ENCODE peak calls at places on chromosomes 7 and 10, in six cellular contexts. P is mucosa of descending colon, G is small intestine, X is PC-9, A is heart left ventricle, L is lower lobe of right lung. Y is an unnamed sample. For H3K4me1, the result is how much of the 10 kb centered on the place peaks cover.

GRCh38 chr7:135859548-135859947 is 110.9 kb upstream of the FAM180A start:
- DNase-seq in X (no peak), L (no peak), A (no peak), G (no peak), P (no peak), Y (no peak)

GRCh38 chr7:44607141-44608068 is 978 bp downstream of the OGDH start:
- DNase-seq in A (no peak), L (no peak), G (peak), P (no peak), X (no peak), Y (no peak)

GRCh38 chr7:151374139-151374538 is 32.5 kb downstream of the NUB1 start:
- DNase-seq in L (no peak), A (peak), G (no peak), X (no peak), P (peak), Y (no peak)

GRCh38 chr10:60808031-60808430 is 29.8 kb downstream of the CDK1 start:
- DNase-seq in X (no peak), G (no peak), L (no peak), A (no peak), P (no peak), Y (no peak)

GRCh38 chr10:58275908-58276307 is 6.9 kb downstream of the CISD1 start:
- DNase-seq in A (no peak), P (no peak), X (no peak), L (no peak), G (no peak), Y (no peak)

GRCh38 chr10:104735469-104735868 is 94.4 kb downstream of the SORCS3 start:
- DNase-seq in G (no peak), A (no peak), L (no peak), P (no peak), X (no peak), Y (no peak)

GRCh38 chr7:128876127-128876526 is 13.5 kb downstream of the ATP6V1F start:
- DNase-seq in A (no peak), G (peak), X (no peak), P (peak), L (no peak), Y (no peak)

GRCh38 chr10:109956454-109957091 is 33.3 kb upstream of the XPNPEP1 start:
- DNase-seq in X (no peak), L (no peak), G (peak), P (no peak), A (no peak), Y (no peak)

GRCh38 chr10:69413221-69413865 is 3.4 kb downstream of the TACR2 start:
- DNase-seq in L (no peak), A (peak), P (no peak), X (no peak), G (no peak), Y (peak)

GRCh38 chr10:27223964-27224363 is 16.6 kb downstream of the ACBD5 start:
- DNase-seq in G (peak), P (no peak), X (no peak), A (no peak), L (no peak), Y (no peak)

GRCh38 chr7:54932818-54933543 is 85.8 kb upstream of the EGFR start:
- DNase-seq in X (peak), G (peak), P (peak), A (peak), L (peak), Y (no peak)

GRCh38 chr10:13750299-13751190 is 163.8 kb downstream of the PRPF18 start:
- DNase-seq in L (no peak), P (no peak), X (no peak), A (no peak), G (no peak), Y (no peak)
- H3K4me1 ChIP-seq in L (under half), P (under half), X (under half), A (under half), G (under half), Y (under half)

GRCh38 chr10:132460071-132460470 is 63.1 kb downstream of the PWWP2B start:
- DNase-seq in L (peak), P (peak), X (no peak), G (no peak), A (peak), Y (no peak)
- H3K4me1 ChIP-seq in L (under half), P (half or more), X (under half), G (under half), A (under half), Y (under half)

GRCh38 chr7:148261523-148261922 is 329.0 kb upstream of the C7orf33 start:
- DNase-seq in G (no peak), A (no peak), L (no peak), X (no peak), P (no peak), Y (no peak)
- H3K4me1 ChIP-seq in G (under half), A (under half), L (under half), X (under half), P (under half), Y (under half)

DNA sequence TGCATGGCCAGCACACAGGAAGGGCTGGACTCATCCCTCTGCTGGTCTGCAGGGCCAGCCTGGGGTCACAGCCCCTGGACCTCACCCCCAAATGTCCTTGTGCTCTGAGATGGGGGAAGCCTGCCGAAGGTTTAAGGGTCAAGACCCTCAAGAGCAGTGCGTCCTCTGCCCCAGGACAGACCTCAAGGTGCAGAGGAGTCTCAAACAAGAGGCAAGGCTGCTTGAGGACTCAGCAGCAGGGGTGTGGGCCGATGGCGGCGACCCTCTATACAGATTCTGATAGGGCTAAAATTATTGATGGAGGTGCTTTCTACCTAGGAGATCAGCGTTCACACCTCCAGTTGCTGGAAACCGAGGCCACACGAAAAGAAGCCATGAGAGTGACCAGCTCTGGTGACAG is 80.7 kb downstream of the ZRANB1 start:
- DNase-seq in L (peak), X (no peak), G (no peak), A (peak), P (no peak), Y (no peak)
- H3K4me1 ChIP-seq in L (under half), X (under half), G (under half), A (half or more), P (under half), Y (under half)

GRCh38 chr7:80834105-80834410 is 84.8 kb downstream of the SEMA3C start:
- DNase-seq in P (no peak), G (no peak), L (no peak), A (no peak), X (no peak), Y (no peak)

GRCh38 chr7:80835251-80835650 is 83.6 kb downstream of the SEMA3C start:
- DNase-seq in X (no peak), A (no peak), G (no peak), L (no peak), P (no peak), Y (no peak)

GRCh38 chr7:80830584-80831319 is 88.1 kb downstream of the SEMA3C start:
- DNase-seq in L (no peak), P (no peak), G (peak), X (no peak), A (peak), Y (no peak)

GRCh38 chr7:80831996-80832395 is 86.9 kb downstream of the SEMA3C start:
- DNase-seq in G (no peak), A (no peak), L (no peak), P (no peak), X (no peak), Y (no peak)

DNA sequence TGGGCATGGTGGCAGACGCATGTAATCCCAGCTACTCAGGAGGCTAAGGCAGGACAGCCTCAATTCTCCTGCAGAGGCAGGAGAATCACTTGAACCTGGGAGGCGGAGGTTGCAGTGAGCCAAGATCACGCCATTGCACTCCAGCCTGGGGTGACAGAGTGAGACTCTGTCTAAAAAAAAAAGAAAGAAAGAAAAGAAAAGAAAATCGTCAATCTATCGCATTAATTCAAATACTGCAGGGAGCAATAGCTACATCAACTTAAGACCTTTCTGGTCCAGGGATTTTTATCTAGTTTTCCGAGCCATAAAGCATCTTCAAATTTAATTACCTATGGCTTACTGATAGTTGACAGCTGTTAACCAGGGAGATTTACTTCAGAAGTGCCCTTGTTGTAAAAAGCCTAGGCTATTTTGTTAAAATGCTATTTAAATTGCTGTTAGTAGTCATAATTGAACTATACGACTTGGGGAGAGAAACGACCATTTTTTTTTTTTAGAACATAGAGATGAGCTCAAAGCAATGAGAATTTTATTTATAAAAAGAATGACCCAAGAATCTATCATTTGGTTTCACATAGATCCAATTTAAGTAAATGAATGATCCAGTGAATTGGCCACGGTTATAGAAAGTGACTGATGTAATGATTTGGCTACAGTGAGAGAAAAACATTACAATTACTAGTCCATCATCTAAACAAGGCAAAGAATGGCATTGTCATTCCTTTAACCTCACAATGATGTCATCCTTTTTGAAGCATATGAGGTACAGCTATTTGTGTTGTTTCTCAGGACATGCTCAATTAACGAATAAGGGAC is 85.4 kb downstream of the SEMA3C start:
- DNase-seq in L (no peak), G (no peak), P (no peak), X (no peak), A (no peak), Y (no peak)
- H3K4me1 ChIP-seq in L (under half), G (under half), P (under half), X (under half), A (under half), Y (under half)

Y was measured in iPS DF 6.9.